ENCODE peak calls at places on chromosomes 5 and 9, in five cellular contexts. K, A, Y, E and H are unnamed samples.

GRCh38 chr5:175658299-175659145 is 651 bp downstream of the HRH2 start:
- DNase-seq in K (no peak), A (no peak), Y (no peak), E (peak; percentile 60), H (peak; percentile 62)

GRCh38 chr5:41346609-41347008 is 133.3 kb upstream of the C6 start:
- DNase-seq in K (no peak), A (no peak), Y (no peak), E (no peak), H (no peak)

GRCh38 chr5:179827684-179828083 is 7.0 kb downstream of the SQSTM1 start:
- DNase-seq in K (no peak), A (no peak), Y (no peak), E (peak; percentile 12), H (no peak)

GRCh38 chr5:76384705-76385104 is 18.4 kb upstream of the IQGAP2 start:
- DNase-seq in K (no peak), A (no peak), Y (no peak), E (no peak), H (no peak)

GRCh38 chr5:172878585-172879433 is 44.8 kb downstream of the ERGIC1 start:
- DNase-seq in K (no peak), A (no peak), Y (no peak), E (no peak), H (no peak)

GRCh38 chr9:133129001-133129799 is 8.2 kb upstream of the RALGDS start:
- DNase-seq in K (no peak), A (no peak), Y (no peak), E (peak; percentile 61), H (no peak)

GRCh38 chr5:68548959-68549676 is 333.6 kb downstream of the PIK3R1 start:
- DNase-seq in K (peak; percentile 61), A (peak; percentile 8), Y (no peak), E (no peak), H (no peak)

GRCh38 chr5:160923927-160924705 is 72.1 kb upstream of the ATP10B start:
- DNase-seq in K (no peak), A (peak; percentile 67), Y (no peak), E (no peak), H (no peak)

GRCh38 chr5:159310492-159310891 is 19.8 kb downstream of the IL12B start:
- DNase-seq in K (peak; percentile 15), A (no peak), Y (no peak), E (no peak), H (no peak)

GRCh38 chr5:172418847-172419810 is 35.2 kb downstream of the SH3PXD2B start:
- DNase-seq in K (no peak), A (no peak), Y (no peak), E (peak; percentile 70), H (no peak)

GRCh38 chr9:96484521-96484931 is 34.6 kb downstream of the HABP4 start:
- DNase-seq in K (no peak), A (no peak), Y (peak; percentile 56), E (no peak), H (no peak)

GRCh38 chr5:151896041-151896691 is 28.5 kb downstream of the GLRA1 start:
- DNase-seq in K (no peak), A (no peak), Y (no peak), E (no peak), H (no peak)
- TF ChIP-seq GABPA in K (no peak), A (no peak), Y (no peak), E (no peak), H (no peak)

GRCh38 chr9:91786132-91786896 is 163.7 kb downstream of the ROR2 start:
- DNase-seq in K (peak; percentile 85), A (no peak), Y (no peak), E (no peak), H (no peak)
- TF ChIP-seq GABPA in K (no peak), A (no peak), Y (no peak), E (no peak), H (no peak)

GRCh38 chr9:131833083-131833482 is 93.2 kb upstream of the RAPGEF1 start:
- DNase-seq in K (no peak), A (no peak), Y (no peak), E (no peak), H (no peak)
- TF ChIP-seq GABPA in K (no peak), A (no peak), Y (no peak), E (no peak), H (no peak)

GRCh38 chr5:110463116-110463515 is 263.4 kb downstream of the TMEM232 start:
- DNase-seq in K (no peak), A (no peak), Y (no peak), E (no peak), H (no peak)
- TF ChIP-seq GABPA in K (no peak), A (no peak), Y (no peak), E (no peak), H (no peak)

GRCh38 chr5:66697796-66698564 is 101.8 kb downstream of the MAST4 start:
- DNase-seq in K (no peak), A (no peak), Y (no peak), E (no peak), H (no peak)

GRCh38 chr5:66689522-66690220 is 93.5 kb downstream of the MAST4 start:
- DNase-seq in K (no peak), A (no peak), Y (no peak), E (no peak), H (no peak)

DNA sequence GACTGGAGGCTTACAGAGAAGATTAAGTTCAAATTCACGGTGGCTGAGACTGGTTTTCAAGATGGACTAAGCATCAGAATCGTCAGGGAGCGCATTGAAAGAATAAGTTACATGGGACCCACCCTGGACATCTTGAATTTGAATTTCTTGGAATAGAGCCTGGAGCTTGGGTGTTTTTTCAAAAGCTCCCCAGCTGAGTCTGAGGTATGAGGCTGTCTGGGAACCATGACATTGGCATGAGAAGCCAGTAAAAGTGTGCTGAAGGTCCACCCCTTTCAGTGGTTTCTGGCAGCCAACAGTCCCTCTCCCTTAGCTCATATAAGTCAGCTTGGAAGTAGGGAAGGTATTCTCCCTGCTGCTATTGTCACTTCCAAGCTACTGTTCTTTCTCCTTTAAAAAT is 97.8 kb downstream of the MAST4 start:
- DNase-seq in K (no peak), A (no peak), Y (no peak), E (no peak), H (no peak)
- TF ChIP-seq GABPA in K (no peak), A (no peak), Y (no peak), E (no peak), H (no peak)

DNA sequence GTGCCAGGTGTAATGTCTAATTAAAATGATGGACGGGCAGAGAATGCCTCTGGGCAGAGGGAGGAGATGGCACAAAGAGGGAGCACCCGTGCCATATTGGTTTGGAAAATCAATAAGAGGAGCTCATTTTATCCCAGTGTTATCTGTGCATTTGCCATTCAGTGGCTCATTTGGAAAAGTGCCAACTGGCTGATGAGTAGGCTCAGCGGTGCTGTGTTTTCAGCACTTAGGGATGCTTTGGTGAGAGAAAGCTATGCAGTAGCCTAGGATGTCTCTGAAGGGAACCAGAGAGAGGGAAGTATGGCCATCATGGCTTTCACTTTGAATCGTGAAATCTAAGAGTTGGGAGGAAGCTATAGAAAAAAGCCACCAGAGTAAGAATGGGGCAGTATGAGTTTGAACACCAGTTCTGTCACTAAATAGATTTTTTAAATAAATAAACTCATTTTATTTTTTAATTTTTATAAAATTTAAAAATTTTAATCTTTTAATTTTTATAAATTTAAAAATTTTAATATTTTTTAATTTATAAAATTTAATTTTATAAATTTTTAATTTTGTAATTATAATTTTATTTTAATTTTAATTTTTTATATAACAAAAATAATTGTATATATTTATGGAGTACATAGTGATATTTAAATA is 472.8 kb downstream of the BRINP1 start:
- DNase-seq in K (peak; percentile 1), A (no peak), Y (no peak), E (peak; percentile 33), H (no peak)
- TF ChIP-seq GABPA in K (no peak), A (no peak), Y (no peak), E (no peak), H (no peak)

DNA sequence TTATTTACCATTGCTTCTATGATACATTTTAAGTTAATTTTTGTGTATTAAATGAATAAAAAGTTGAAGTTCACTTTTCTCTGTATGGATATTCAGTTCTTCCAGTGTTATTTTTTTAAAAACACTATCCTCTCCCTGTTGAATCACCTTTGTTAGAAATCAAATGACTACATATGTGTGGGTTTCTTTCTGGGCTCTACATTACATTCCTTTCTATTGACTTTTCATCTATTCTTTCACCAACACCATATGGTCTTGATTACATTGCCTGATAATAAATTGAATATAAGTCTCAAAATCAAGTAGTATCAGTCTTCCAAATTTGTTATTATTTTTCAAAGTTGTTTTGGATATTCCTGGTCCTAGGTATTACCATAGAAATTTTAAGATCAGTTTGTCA is 7.3 kb upstream of the RASEF start:
- DNase-seq in K (no peak), A (no peak), Y (no peak), E (no peak), H (no peak)
- TF ChIP-seq GABPA in K (no peak), A (no peak), Y (no peak), E (no peak), H (no peak)

GRCh38 chr5:148949871-148950863 is 112.7 kb downstream of the SH3TC2 start:
- DNase-seq in K (no peak), A (no peak), Y (no peak), E (no peak), H (no peak)
- TF ChIP-seq GABPA in K (no peak), A (no peak), Y (no peak), E (no peak), H (no peak)

GRCh38 chr9:122386316-122386872 is 15.6 kb downstream of the PTGS1 start:
- DNase-seq in K (no peak), A (no peak), Y (no peak), E (no peak), H (no peak)
- TF ChIP-seq GABPA in K (no peak), A (no peak), Y (no peak), E (no peak), H (no peak)